ENCODE peak calls at places on chromosomes 4 and X, in five cellular contexts. X is K562, G is breast epithelium, N is mesendoderm, J is IMR-90. O is an unnamed sample. For H3K36me3 and H3K27me3, the result is how much of the 10 kb centered on the place peaks cover.

GRCh38 chrX:132022115-132022862 is 813 bp upstream of the STK26 start:
- DNase-seq in X (peak), G (no peak), N (peak), J (no peak), O (no peak)

GRCh38 chr4:112910109-112910736 is 139.2 kb upstream of the ANK2 start:
- DNase-seq in X (no peak), G (no peak), N (no peak), J (peak), O (no peak)

GRCh38 chrX:9644335-9644734 is 121.3 kb downstream of the GPR143 start:
- DNase-seq in X (no peak), G (no peak), N (no peak), J (no peak), O (no peak)

GRCh38 chr4:19236473-19236872 is 1015.2 kb upstream of the SLIT2 start:
- DNase-seq in X (no peak), G (no peak), N (no peak), J (no peak), O (no peak)

GRCh38 chr4:123399638-123400358 is 3.2 kb downstream of the SPRY1 start:
- DNase-seq in X (no peak), G (no peak), N (peak), J (no peak), O (no peak)

GRCh38 chrX:134396174-134396573 is 63.8 kb upstream of the HPRT1 start:
- DNase-seq in X (no peak), G (no peak), N (no peak), J (peak), O (no peak)

GRCh38 chr4:143337600-143338287 is 1.1 kb downstream of the GAB1 start:
- DNase-seq in X (peak), G (no peak), N (peak), J (peak), O (no peak)

GRCh38 chrX:103240155-103240554 is 14.8 kb downstream of the TCEAL8 start:
- DNase-seq in X (no peak), G (no peak), N (no peak), J (no peak), O (no peak)

GRCh38 chr4:85228264-85228663 is 246.7 kb upstream of the ARHGAP24 start:
- DNase-seq in X (peak), G (no peak), N (peak), J (no peak), O (no peak)

GRCh38 chr4:181259081-181259480 is 984.1 kb upstream of the TENM3 start:
- DNase-seq in X (no peak), G (no peak), N (no peak), J (no peak), O (no peak)

GRCh38 chr4:6239486-6239885 is 30.2 kb upstream of the WFS1 start:
- DNase-seq in X (no peak), G (peak), N (no peak), J (no peak), O (peak)

GRCh38 chrX:109974906-109975655 is 27.8 kb upstream of the TMEM164 start:
- DNase-seq in X (peak), G (no peak), N (no peak), J (no peak), O (no peak)

GRCh38 chr4:152394786-152395185 is 141.1 kb downstream of the FBXW7 start:
- DNase-seq in X (no peak), G (no peak), N (no peak), J (no peak), O (no peak)

GRCh38 chr4:12555011-12555410 is 929.1 kb downstream of the RAB28 start:
- DNase-seq in X (no peak), G (no peak), N (no peak), J (no peak), O (no peak)

GRCh38 chr4:65259251-65259650 is 411.0 kb downstream of the EPHA5 start:
- DNase-seq in X (no peak), G (no peak), N (no peak), J (no peak), O (no peak)

GRCh38 chr4:40953253-40954118 is 203.7 kb downstream of the NSUN7 start:
- DNase-seq in X (no peak), G (no peak), N (no peak), J (no peak), O (peak)

GRCh38 chr4:147044241-147044640 is 98.6 kb upstream of the TTC29 start:
- DNase-seq in X (no peak), G (no peak), N (no peak), J (no peak), O (no peak)

GRCh38 chr4:128288689-128289106 is 1.1 kb upstream of the PGRMC2 start:
- DNase-seq in X (peak), G (no peak), N (peak), J (peak), O (no peak)

GRCh38 chrX:25531096-25531495 is 515.3 kb upstream of the ARX start:
- DNase-seq in X (no peak), G (no peak), N (no peak), J (peak), O (no peak)

GRCh38 chrX:2840961-2841360 is 12.2 kb downstream of the GYG2 start:
- DNase-seq in X (no peak), G (no peak), N (no peak), J (no peak), O (no peak)

GRCh38 chrX:16807548-16807947 is 21.3 kb downstream of the TXLNG start:
- DNase-seq in X (no peak), G (no peak), N (peak), J (peak), O (no peak)

GRCh38 chrX:133660356-133660755 is 245.1 kb upstream of the GPC4 start:
- DNase-seq in X (no peak), G (no peak), N (no peak), J (peak), O (no peak)

GRCh38 chrX:1249101-1249887 is 19.3 kb upstream of the CSF2RA start:
- DNase-seq in X (peak), G (no peak), N (peak), J (no peak), O (peak)

GRCh38 chr4:525660-526059 is 26.6 kb downstream of the PIGG start:
- DNase-seq in X (no peak), G (no peak), N (no peak), J (no peak), O (no peak)

GRCh38 chrX:134258202-134258601 is 21.2 kb downstream of the CCDC160 start:
- DNase-seq in X (peak), G (no peak), N (no peak), J (no peak), O (no peak)

GRCh38 chr4:31788676-31789075 is 1068.5 kb downstream of the PCDH7 start:
- DNase-seq in X (no peak), G (no peak), N (peak), J (no peak), O (no peak)

GRCh38 chrX:2764766-2765666 is 13.2 kb downstream of the XG start:
- DNase-seq in X (no peak), G (no peak), N (no peak), J (no peak), O (no peak)

GRCh38 chrX:72685810-72686465 is 28.2 kb downstream of the PHKA1 start:
- DNase-seq in X (no peak), G (no peak), N (no peak), J (peak), O (no peak)

GRCh38 chr4:100754741-100755140 is 236.9 kb upstream of the EMCN start:
- DNase-seq in X (no peak), G (no peak), N (no peak), J (no peak), O (no peak)

GRCh38 chrX:34365482-34365881 is 233.4 kb upstream of the FAM47A start:
- DNase-seq in X (no peak), G (no peak), N (peak), J (peak), O (no peak)

GRCh38 chrX:69165116-69165651 is at the start of gene PJA1:
- DNase-seq in X (peak), G (peak), N (peak), J (peak), O (peak)

GRCh38 chrX:40273356-40274050 is 175.7 kb upstream of the BCOR start:
- DNase-seq in X (peak), G (no peak), N (peak), J (peak), O (no peak)

GRCh38 chrX:18890724-18891560 is 93.0 kb downstream of the PHKA2 start:
- DNase-seq in X (no peak), G (no peak), N (no peak), J (no peak), O (no peak)

GRCh38 chr4:69196209-69196965 is 18.2 kb downstream of the UGT2B11 start:
- DNase-seq in X (no peak), G (no peak), N (no peak), J (no peak), O (no peak)

GRCh38 chr4:137200322-137200721 is 332.0 kb downstream of the PCDH18 start:
- DNase-seq in X (no peak), G (no peak), N (peak), J (no peak), O (no peak)

GRCh38 chr4:151864068-151864467 is 103.3 kb upstream of the GATB start:
- DNase-seq in X (no peak), G (no peak), N (peak), J (no peak), O (no peak)

GRCh38 chr4:118738999-118739690 is 54.0 kb downstream of the METTL14 start:
- DNase-seq in X (no peak), G (no peak), N (no peak), J (no peak), O (no peak)

GRCh38 chr4:118734491-118735205 is 49.5 kb downstream of the METTL14 start:
- DNase-seq in X (no peak), G (no peak), N (no peak), J (no peak), O (no peak)

GRCh38 chr4:118738090-118738489 is 52.9 kb downstream of the METTL14 start:
- DNase-seq in X (no peak), G (no peak), N (no peak), J (no peak), O (no peak)

GRCh38 chr4:118740869-118741268 is 55.7 kb downstream of the METTL14 start:
- DNase-seq in X (no peak), G (no peak), N (no peak), J (no peak), O (no peak)

DNA sequence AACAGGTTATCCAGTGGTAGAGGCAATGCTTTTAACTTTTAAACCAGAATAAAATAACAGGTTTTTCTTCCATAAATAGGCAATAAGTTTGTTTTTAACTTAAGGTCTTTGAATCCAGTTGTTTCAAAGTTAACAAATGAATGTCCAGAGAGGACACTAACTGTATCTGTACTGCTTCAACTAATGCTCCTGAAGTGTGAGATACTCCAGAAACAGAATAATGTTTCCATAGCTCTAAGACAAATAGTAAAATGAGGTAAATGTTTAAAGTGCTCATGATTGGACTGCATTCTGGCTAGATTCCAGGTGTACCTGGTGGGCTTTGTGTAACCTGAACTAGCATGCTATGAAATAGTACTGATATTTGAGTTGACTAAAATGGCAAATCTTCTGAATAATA is 51.7 kb downstream of the METTL14 start:
- DNase-seq in X (no peak), G (no peak), N (no peak), J (no peak), O (no peak)
- H3K36me3 ChIP-seq in X (under half), G (under half), N (under half), J (under half), O (half or more)

GRCh38 chrX:154323537-154323936 is 27.9 kb downstream of the TKTL1 start:
- DNase-seq in X (no peak), G (no peak), N (no peak), J (no peak), O (no peak)
- H3K27me3 ChIP-seq in X (under half), G (half or more), N (under half), J (half or more), O (under half)

GRCh38 chrX:53990201-53990600 is 54.1 kb downstream of the PHF8 start:
- DNase-seq in X (no peak), G (no peak), N (no peak), J (peak), O (no peak)
- H3K36me3 ChIP-seq in X (under half), G (under half), N (under half), J (under half), O (under half)

GRCh38 chr4:168790898-168791297 is 219.2 kb downstream of the CBR4 start:
- DNase-seq in X (no peak), G (no peak), N (no peak), J (no peak), O (no peak)
- H3K27me3 ChIP-seq in X (under half), G (under half), N (under half), J (under half), O (under half)

DNA sequence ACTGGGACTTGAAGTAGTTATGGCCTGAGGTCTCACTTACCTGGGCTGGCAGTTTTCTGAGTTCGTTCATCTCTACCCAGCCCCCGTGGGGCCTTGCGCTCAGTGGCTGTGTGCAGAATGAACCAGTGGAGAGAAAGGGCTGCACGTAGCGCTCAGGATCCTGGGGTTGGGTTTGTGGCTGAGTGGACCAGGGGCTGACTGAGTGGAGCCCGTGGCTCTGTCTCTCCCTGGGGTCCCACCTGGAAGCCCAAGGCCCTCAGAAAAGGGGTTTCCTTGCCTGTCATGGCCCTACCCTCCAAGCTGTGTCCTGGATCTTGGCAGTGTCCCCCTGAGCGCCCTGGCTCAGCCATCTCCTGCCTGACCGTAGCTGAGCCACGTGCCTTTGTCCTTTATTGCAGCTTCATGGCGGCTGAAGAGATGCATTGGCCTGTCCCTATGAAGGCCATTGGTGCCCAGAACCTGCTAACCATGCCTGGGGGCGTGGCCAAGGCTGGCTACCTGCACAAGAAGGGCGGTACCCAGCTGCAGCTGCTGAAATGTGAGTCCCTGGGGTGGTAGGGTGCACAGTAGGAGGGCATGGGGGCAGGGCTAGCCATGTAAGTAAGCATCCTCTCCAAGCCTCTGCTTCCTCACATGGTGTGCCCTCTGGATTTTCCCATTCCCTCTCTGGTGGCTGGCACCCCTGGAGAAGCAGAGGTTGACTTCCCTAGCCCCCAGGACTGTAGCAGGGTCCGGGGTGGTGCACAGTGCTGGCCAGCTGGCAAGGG is 23.2 kb upstream of the ADD1 start:
- DNase-seq in X (no peak), G (no peak), N (no peak), J (no peak), O (no peak)
- H3K36me3 ChIP-seq in X (under half), G (under half), N (under half), J (under half), O (under half)

GRCh38 chrX:137031517-137032377 is 2.0 kb downstream of the GPR101 start:
- DNase-seq in X (peak), G (no peak), N (peak), J (peak), O (no peak)
- H3K27me3 ChIP-seq in X (under half), G (half or more), N (under half), J (under half), O (under half)

GRCh38 chr4:156437666-156438065 is 484.0 kb upstream of the CTSO start:
- DNase-seq in X (no peak), G (no peak), N (no peak), J (no peak), O (no peak)
- H3K36me3 ChIP-seq in X (under half), G (under half), N (under half), J (under half), O (under half)